ENCODE peak calls at places on chromosomes 7 and 10, in eight cellular contexts. H is endothelial cell of umbilical vein, S is HepG2, C is K562, O is GM12878, M is H1, L is SK-N-SH, Z is GM23338. A is an unnamed sample. For H3K79me2, the result is how much of the 10 kb centered on the place peaks cover.

GRCh38 chr7:49174396-49174795 is 250.0 kb downstream of the CDC14C start:
- DNase-seq in H (no peak), S (no peak), C (no peak), O (no peak), M (no peak), L (no peak), Z (no peak), A (no peak)

GRCh38 chr7:142856565-142857245 is 1.8 kb downstream of the EPHB6 start:
- DNase-seq in H (no peak), S (no peak), C (no peak), O (no peak), M (no peak), L (no peak), Z (no peak), A (no peak)

GRCh38 chr7:20062932-20063331 is 154.3 kb downstream of the MACC1 start:
- DNase-seq in H (no peak), S (no peak), C (no peak), O (no peak), M (no peak), L (no peak), Z (no peak), A (no peak)

GRCh38 chr10:25498645-25499044 is 323.8 kb downstream of the GPR158 start:
- DNase-seq in H (no peak), S (no peak), C (no peak), O (no peak), M (no peak), L (no peak), Z (no peak), A (no peak)

GRCh38 chr10:95415631-95416031 is 124.8 kb upstream of the PDLIM1 start:
- DNase-seq in H (no peak), S (no peak), C (no peak), O (no peak), M (no peak), L (no peak), Z (peak), A (no peak)

GRCh38 chr7:140631006-140631405 is 9.6 kb downstream of the DENND2A start:
- DNase-seq in H (no peak), S (no peak), C (no peak), O (no peak), M (no peak), L (no peak), Z (no peak), A (no peak)

GRCh38 chr7:96221888-96222287 is 100.0 kb downstream of the SLC25A13 start:
- DNase-seq in H (no peak), S (no peak), C (no peak), O (no peak), M (no peak), L (no peak), Z (no peak), A (no peak)

GRCh38 chr10:112002191-112002590 is 181.4 kb downstream of the GPAM start:
- DNase-seq in H (no peak), S (no peak), C (no peak), O (no peak), M (no peak), L (no peak), Z (no peak), A (no peak)

GRCh38 chr7:13990319-13990983 is 985 bp upstream of the ETV1 start:
- DNase-seq in H (peak), S (peak), C (peak), O (no peak), M (peak), L (peak), Z (peak), A (no peak)

GRCh38 chr10:89744021-89744420 is 42.6 kb downstream of the KIF20B start:
- DNase-seq in H (no peak), S (no peak), C (no peak), O (no peak), M (no peak), L (no peak), Z (no peak), A (no peak)

GRCh38 chr7:96669812-96670211 is 39.8 kb downstream of the SEM1 start:
- DNase-seq in H (no peak), S (no peak), C (no peak), O (no peak), M (no peak), L (no peak), Z (no peak), A (no peak)

GRCh38 chr7:96388620-96389383 is 66.9 kb upstream of the SLC25A13 start:
- DNase-seq in H (peak), S (no peak), C (no peak), O (no peak), M (no peak), L (no peak), Z (peak), A (no peak)

GRCh38 chr7:142511801-142512200 is 237.5 kb upstream of the PRSS1 start:
- DNase-seq in H (no peak), S (no peak), C (no peak), O (no peak), M (peak), L (no peak), Z (no peak), A (no peak)

GRCh38 chr7:148883233-148884048 is 650 bp downstream of the EZH2 start:
- DNase-seq in H (peak), S (no peak), C (peak), O (no peak), M (peak), L (peak), Z (peak), A (no peak)

GRCh38 chr10:100067466-100067865 is 14.2 kb downstream of the CPN1 start:
- DNase-seq in H (no peak), S (no peak), C (no peak), O (no peak), M (no peak), L (no peak), Z (no peak), A (no peak)

GRCh38 chr7:16223963-16224707 is 197.2 kb downstream of the CRPPA start:
- DNase-seq in H (no peak), S (no peak), C (no peak), O (no peak), M (no peak), L (no peak), Z (no peak), A (no peak)

GRCh38 chr10:57113545-57113944 is 752.5 kb upstream of the ZWINT start:
- DNase-seq in H (no peak), S (no peak), C (no peak), O (no peak), M (no peak), L (no peak), Z (no peak), A (no peak)

GRCh38 chr10:114703377-114704125 is 45.5 kb upstream of the ABLIM1 start:
- DNase-seq in H (peak), S (peak), C (peak), O (no peak), M (peak), L (peak), Z (peak), A (no peak)

GRCh38 chr7:30575910-30576309 is 18.8 kb upstream of the GARS1 start:
- DNase-seq in H (no peak), S (no peak), C (no peak), O (no peak), M (no peak), L (no peak), Z (peak), A (no peak)

GRCh38 chr10:96321822-96322221 is 17.6 kb downstream of the DNTT start:
- DNase-seq in H (no peak), S (no peak), C (no peak), O (no peak), M (peak), L (no peak), Z (peak), A (no peak)

GRCh38 chr10:106338486-106338885 is 826.0 kb downstream of the SORCS1 start:
- DNase-seq in H (no peak), S (no peak), C (no peak), O (no peak), M (no peak), L (no peak), Z (no peak), A (no peak)

GRCh38 chr10:71727429-71728217 is 8.0 kb upstream of the C10orf105 start:
- DNase-seq in H (no peak), S (peak), C (peak), O (peak), M (no peak), L (peak), Z (no peak), A (no peak)

GRCh38 chr10:121627810-121628209 is 29.6 kb upstream of the FGFR2 start:
- DNase-seq in H (no peak), S (no peak), C (no peak), O (no peak), M (no peak), L (no peak), Z (no peak), A (no peak)

GRCh38 chr7:85593355-85593754 is 406.5 kb upstream of the SEMA3D start:
- DNase-seq in H (no peak), S (no peak), C (no peak), O (no peak), M (no peak), L (no peak), Z (no peak), A (no peak)

GRCh38 chr10:94402204-94403033 is at the start of gene TBC1D12:
- DNase-seq in H (peak), S (peak), C (peak), O (peak), M (peak), L (peak), Z (peak), A (peak)
- TF ChIP-seq POLR2AphosphoS5 in H (peak), S (peak), C (no peak), O (peak), M (no peak), L (peak), Z (peak), A (peak)

DNA sequence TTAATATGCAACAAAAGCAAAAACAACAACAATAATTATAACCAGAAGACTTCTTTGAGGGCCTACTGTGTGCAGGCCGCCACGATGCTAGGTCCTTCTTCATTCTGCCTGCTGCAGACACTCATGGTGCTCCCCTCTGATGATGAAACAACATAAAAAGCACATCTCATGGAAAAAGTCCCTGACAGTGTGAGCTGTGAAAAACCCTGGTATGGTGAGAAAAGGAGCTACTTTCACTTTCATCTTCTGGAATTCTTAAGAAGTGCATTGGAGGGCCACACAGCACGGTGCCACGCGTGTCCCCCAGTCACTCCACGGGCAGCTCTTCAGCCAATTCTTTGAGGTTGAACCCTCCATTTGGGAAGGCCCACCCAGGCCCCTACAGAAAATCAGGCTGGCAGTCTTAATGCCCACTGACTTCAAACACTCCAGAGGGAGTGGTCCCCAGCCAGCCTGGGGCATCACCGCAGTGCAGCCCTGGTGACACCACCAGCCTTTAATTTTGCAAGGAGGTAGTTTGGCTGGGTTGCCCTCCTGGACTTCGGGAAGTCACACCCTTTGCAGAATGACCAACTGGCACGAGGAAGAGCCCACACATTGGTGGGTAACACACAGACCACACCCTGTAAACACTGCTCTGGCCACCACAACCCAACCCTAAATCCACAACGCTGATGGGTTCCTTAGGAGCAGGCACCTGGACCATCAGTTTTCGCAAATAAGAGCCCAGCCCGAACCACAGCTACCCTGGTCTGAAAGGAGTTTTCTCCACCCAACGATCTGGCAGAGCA is 7.6 kb downstream of the KCNMA1 start:
- DNase-seq in H (no peak), S (no peak), C (no peak), O (no peak), M (no peak), L (no peak), Z (no peak), A (no peak)
- H3K79me2 ChIP-seq in H (under half), S (under half), C (under half), O (under half), M (under half), L (half or more), Z (under half), A (under half)

DNA sequence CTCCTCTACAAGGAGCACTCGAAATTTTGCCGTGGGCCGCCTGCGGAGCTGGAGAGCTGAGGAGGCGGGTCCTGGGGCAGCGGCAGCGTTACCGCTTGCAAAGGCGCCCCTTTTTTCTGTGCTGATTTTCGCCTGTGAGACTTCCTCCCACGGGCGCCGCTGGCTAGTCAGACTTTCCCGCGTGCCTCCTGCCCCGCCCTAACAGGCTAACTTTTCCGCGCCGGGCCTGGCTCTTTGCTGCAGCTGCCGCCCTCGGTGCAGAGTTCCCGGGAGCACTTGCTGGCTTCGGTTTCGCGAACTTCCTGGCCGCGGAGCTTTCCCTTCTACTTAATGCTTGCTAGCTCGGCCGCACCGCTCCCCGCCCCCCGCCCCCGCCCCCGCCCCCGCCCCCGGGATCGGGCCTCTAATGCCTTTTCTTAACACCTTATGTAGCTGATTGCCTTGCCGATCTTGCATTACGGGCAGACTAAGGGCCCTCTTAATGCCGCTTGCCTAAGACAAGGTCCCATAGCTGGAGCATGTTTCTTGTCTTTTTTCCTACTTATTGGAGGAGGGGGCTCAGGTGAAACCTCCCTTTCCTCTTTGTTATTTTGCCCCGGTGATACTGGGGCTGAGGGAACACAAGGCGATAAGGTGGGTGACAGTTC is 37.9 kb upstream of the RASGEF1A start:
- DNase-seq in H (peak), S (no peak), C (no peak), O (no peak), M (peak), L (peak), Z (peak), A (no peak)
- TF ChIP-seq POLR2AphosphoS5 in H (no peak), S (no peak), C (no peak), O (no peak), M (no peak), L (no peak), Z (no peak), A (peak)

GRCh38 chr7:105067691-105068090 is 53.7 kb downstream of the KMT2E start:
- DNase-seq in H (no peak), S (no peak), C (no peak), O (no peak), M (no peak), L (no peak), Z (no peak), A (no peak)

GRCh38 chr7:105060923-105061322 is 46.9 kb downstream of the KMT2E start:
- DNase-seq in H (no peak), S (no peak), C (no peak), O (no peak), M (no peak), L (no peak), Z (no peak), A (no peak)

GRCh38 chr7:105060394-105060793 is 46.4 kb downstream of the KMT2E start:
- DNase-seq in H (no peak), S (no peak), C (no peak), O (no peak), M (no peak), L (no peak), Z (no peak), A (no peak)

DNA sequence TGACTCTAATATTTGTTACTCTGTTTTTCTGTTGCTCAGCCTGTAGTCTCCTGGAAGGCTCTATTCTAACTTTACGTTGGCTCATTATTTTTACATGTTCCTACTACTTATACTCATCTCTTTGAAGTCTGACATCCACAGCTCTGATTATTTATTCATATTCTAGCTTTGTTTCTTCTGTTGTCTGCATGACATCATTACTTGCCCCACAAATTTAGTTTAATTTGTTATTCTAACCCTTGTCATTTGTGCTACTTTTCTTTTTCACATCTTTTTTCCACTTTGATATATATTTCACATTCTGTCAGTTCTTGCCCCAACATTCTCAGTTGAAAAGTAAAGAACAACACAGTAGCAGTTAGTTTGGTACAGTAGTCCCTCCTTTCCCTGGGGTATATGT is 51.1 kb downstream of the KMT2E start:
- DNase-seq in H (no peak), S (no peak), C (no peak), O (no peak), M (no peak), L (no peak), Z (no peak), A (no peak)
- H3K79me2 ChIP-seq in H (half or more), S (under half), C (under half), O (under half), M (under half), L (half or more), Z (under half), A (half or more)

GRCh38 chr7:122212754-122213153 is 68.7 kb upstream of the AASS start:
- DNase-seq in H (no peak), S (no peak), C (no peak), O (no peak), M (no peak), L (no peak), Z (no peak), A (no peak)

GRCh38 chr7:122211362-122211761 is 67.3 kb upstream of the AASS start:
- DNase-seq in H (no peak), S (no peak), C (no peak), O (no peak), M (no peak), L (no peak), Z (no peak), A (no peak)

GRCh38 chr7:122219253-122219865 is 75.3 kb upstream of the AASS start:
- DNase-seq in H (peak), S (peak), C (peak), O (no peak), M (no peak), L (peak), Z (peak), A (peak)

GRCh38 chr7:122217125-122217524 is 73.1 kb upstream of the AASS start:
- DNase-seq in H (no peak), S (peak), C (no peak), O (no peak), M (no peak), L (no peak), Z (no peak), A (no peak)
- TF ChIP-seq POLR2AphosphoS5 in H (no peak), S (no peak), C (no peak), O (no peak), M (no peak), L (no peak), Z (no peak), A (no peak)

GRCh38 chr7:55046582-55047347 is 27.9 kb downstream of the EGFR start:
- DNase-seq in H (no peak), S (no peak), C (no peak), O (no peak), M (no peak), L (no peak), Z (no peak), A (no peak)
- H3K79me2 ChIP-seq in H (under half), S (under half), C (under half), O (under half), M (under half), L (half or more), Z (under half), A (half or more)

DNA sequence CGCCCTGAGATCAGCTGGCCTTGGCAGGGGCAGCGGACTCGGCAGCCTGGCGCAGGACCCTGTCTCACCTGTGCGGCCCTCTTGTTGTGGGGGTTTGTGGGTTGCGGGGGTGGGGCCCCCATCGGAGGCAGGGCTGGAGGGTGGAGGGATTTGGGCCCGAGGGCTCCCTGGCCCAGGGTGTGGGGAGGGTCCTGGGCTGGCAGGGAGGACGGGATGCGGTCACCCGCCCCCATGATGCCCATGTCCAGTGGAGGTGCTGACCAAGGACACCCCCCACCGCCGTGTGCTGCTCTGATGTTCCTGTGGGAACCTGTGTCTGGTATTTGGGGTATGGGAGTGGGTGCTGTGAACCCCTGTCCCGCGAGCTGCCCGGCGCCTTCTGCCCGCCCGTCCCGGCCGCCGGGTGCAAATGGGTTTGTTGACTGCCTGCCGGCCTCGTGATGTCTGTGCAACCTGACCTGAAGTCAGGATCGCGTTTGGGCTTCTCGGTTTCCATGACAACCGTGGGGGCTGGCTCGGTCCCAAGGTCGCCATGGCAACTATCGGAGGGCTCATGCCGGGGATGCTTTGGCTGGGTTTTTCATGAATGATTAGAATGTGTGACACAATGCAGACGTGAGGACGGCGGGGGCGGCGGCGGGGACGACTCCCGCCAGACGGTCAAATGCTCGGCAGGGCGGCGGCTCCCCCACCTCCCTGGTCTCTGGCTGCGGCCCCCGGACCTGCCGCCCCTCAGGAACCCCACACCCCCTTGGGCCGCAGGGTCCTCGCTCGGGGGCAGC is 7.3 kb downstream of the MAFK start:
- DNase-seq in H (peak), S (no peak), C (peak), O (no peak), M (peak), L (peak), Z (peak), A (no peak)
- TF ChIP-seq POLR2AphosphoS5 in H (peak), S (no peak), C (peak), O (no peak), M (no peak), L (peak), Z (no peak), A (no peak)

GRCh38 chr10:97520520-97520919 is 21.8 kb downstream of the UBTD1 start:
- DNase-seq in H (no peak), S (no peak), C (no peak), O (no peak), M (no peak), L (no peak), Z (no peak), A (no peak)
- H3K79me2 ChIP-seq in H (under half), S (under half), C (under half), O (under half), M (under half), L (half or more), Z (half or more), A (under half)

DNA sequence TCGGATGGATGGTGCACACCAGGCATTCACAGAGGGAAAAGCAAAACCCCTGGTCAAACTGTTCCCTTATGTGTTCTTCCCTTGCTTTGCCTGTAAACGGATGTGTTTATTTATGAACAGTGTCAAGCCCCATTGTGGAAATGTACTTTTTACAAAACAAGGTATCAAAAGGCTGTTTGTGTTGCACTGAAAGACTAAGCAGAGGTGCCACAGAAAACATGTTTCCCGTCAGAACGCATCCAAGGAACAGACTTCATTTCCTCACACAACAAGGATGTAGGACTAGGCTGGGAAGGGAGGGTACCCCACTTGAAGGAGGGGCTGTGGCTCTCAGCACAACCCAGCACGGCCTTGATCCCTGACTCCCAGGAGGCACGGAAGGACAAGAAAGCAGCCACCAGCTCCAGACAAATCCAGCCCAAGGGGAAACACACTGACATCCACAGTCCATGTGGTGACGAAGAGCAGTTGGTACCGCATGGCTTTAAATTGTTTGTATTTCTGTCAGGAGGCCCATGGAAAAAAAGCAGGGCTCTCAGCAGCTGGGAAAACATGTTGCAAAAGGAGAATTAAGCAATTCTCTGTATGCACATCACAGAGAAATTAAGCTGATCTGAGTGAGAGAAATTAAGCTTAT is 85.6 kb downstream of the RNF216 start:
- DNase-seq in H (no peak), S (no peak), C (no peak), O (no peak), M (no peak), L (no peak), Z (no peak), A (no peak)
- TF ChIP-seq POLR2AphosphoS5 in H (no peak), S (no peak), C (no peak), O (no peak), M (no peak), L (no peak), Z (no peak), A (no peak)

A was measured in HCT116.